ENCODE peak calls at places on chromosome 14, in five cellular contexts. H, X, U, A and G are unnamed samples.

GRCh38 chr14:41607119-41607785 is 576 bp downstream of the LRFN5 start:
- DNase-seq in A (no peak), H (no peak), X (peak), U (peak), G (no peak)

GRCh38 chr14:95361373-95362179 is 41.9 kb upstream of the CLMN start:
- DNase-seq in A (peak), U (peak), H (no peak), X (no peak), G (peak)

GRCh38 chr14:103427485-103428443 is 42.5 kb downstream of the MARK3 start:
- DNase-seq in U (no peak), A (peak), X (peak), H (no peak), G (no peak)

GRCh38 chr14:77543637-77544334 is 45.2 kb upstream of the ISM2 start:
- DNase-seq in A (no peak), U (no peak), H (no peak), X (peak), G (peak)

GRCh38 chr14:64970776-64971451 is 1.2 kb downstream of the RAB15 start:
- DNase-seq in A (no peak), H (no peak), U (no peak), X (no peak), G (peak)

GRCh38 chr14:76985021-76985420 is 43.5 kb downstream of the IRF2BPL start:
- DNase-seq in H (no peak), A (no peak), X (peak), U (no peak), G (peak)

GRCh38 chr14:102183922-102184677 is 44.4 kb downstream of the WDR20 start:
- DNase-seq in H (no peak), X (no peak), A (no peak), U (no peak), G (no peak)

GRCh38 chr14:61561657-61562276 is 133.5 kb upstream of the HIF1A start:
- DNase-seq in X (peak), U (no peak), H (no peak), A (peak), G (peak)

GRCh38 chr14:44446965-44447364 is 60.1 kb downstream of the FSCB start:
- DNase-seq in U (no peak), A (no peak), H (no peak), X (no peak), G (no peak)

GRCh38 chr14:61296707-61297502 is 15.8 kb upstream of the TMEM30B start:
- DNase-seq in X (peak), A (no peak), H (no peak), U (no peak), G (peak)

GRCh38 chr14:99604766-99605298 is 825 bp upstream of the CCDC85C start:
- DNase-seq in X (peak), H (no peak), U (no peak), A (no peak), G (peak)

GRCh38 chr14:70032447-70032846 is 153.2 kb downstream of the SMOC1 start:
- DNase-seq in H (no peak), U (no peak), X (no peak), A (peak), G (peak)

GRCh38 chr14:65993103-65993502 is 493.1 kb upstream of the CCDC196 start:
- DNase-seq in A (no peak), X (no peak), U (no peak), H (no peak), G (no peak)

GRCh38 chr14:104356738-104357688 is 218.6 kb downstream of the KIF26A start:
- DNase-seq in U (no peak), A (peak), H (no peak), X (no peak), G (no peak)

GRCh38 chr14:90177537-90178189 is 78.7 kb upstream of the PSMC1 start:
- DNase-seq in X (peak), U (no peak), A (no peak), H (no peak), G (no peak)

GRCh38 chr14:24411468-24412454 is 13.0 kb downstream of the NYNRIN start:
- DNase-seq in X (peak), A (peak), U (peak), H (peak), G (peak)

GRCh38 chr14:53951661-53952265 is 4.9 kb downstream of the BMP4 start:
- DNase-seq in A (peak), U (peak), X (peak), H (no peak), G (peak)

GRCh38 chr14:60092516-60092915 is 793 bp downstream of the PCNX4 start:
- DNase-seq in X (peak), U (no peak), A (no peak), H (no peak), G (no peak)

GRCh38 chr14:102824832-102825231 is 47.6 kb downstream of the TRAF3 start:
- DNase-seq in A (no peak), H (no peak), U (no peak), X (peak), G (peak)

GRCh38 chr14:54348001-54348611 is 48.7 kb upstream of the CDKN3 start:
- DNase-seq in U (no peak), A (no peak), X (peak), H (peak), G (peak)

GRCh38 chr14:93789366-93790130 is 1.3 kb upstream of the PRIMA1 start:
- DNase-seq in A (peak), X (no peak), H (peak), U (peak), G (no peak)

GRCh38 chr14:93906341-93907329 is 20.5 kb upstream of the FAM181A start:
- DNase-seq in A (peak), X (peak), U (peak), H (peak), G (peak)

GRCh38 chr14:57835751-57836150 is 30.1 kb downstream of the SLC35F4 start:
- DNase-seq in H (no peak), A (no peak), U (no peak), X (no peak), G (no peak)

GRCh38 chr14:86532219-86532618 is 1002.3 kb downstream of the FLRT2 start:
- DNase-seq in H (no peak), A (no peak), U (no peak), X (no peak), G (no peak)

GRCh38 chr14:66539034-66539433 is 31.1 kb downstream of the GPHN start:
- DNase-seq in U (no peak), X (no peak), A (no peak), H (no peak), G (no peak)

GRCh38 chr14:22428681-22429315 is 160.2 kb downstream of the DAD1 start:
- DNase-seq in H (no peak), U (no peak), A (no peak), X (peak), G (no peak)

GRCh38 chr14:80644826-80645225 is 296.7 kb downstream of the CEP128 start:
- DNase-seq in H (no peak), U (no peak), X (no peak), A (no peak), G (no peak)

GRCh38 chr14:61103541-61104339 is 122.7 kb downstream of the SLC38A6 start:
- DNase-seq in U (peak), A (peak), X (peak), H (no peak), G (peak)

GRCh38 chr14:54722791-54723432 is 156.0 kb downstream of the SAMD4A start:
- DNase-seq in U (no peak), H (peak), X (no peak), A (no peak), G (no peak)

GRCh38 chr14:22898302-22898894 is 15.4 kb downstream of the REM2 start:
- DNase-seq in U (no peak), X (peak), A (no peak), H (no peak), G (peak)

GRCh38 chr14:104267895-104268294 is 129.5 kb downstream of the KIF26A start:
- DNase-seq in U (peak), X (no peak), H (no peak), A (peak), G (no peak)

GRCh38 chr14:29521526-29522137 is 406.0 kb downstream of the PRKD1 start:
- DNase-seq in A (peak), H (peak), X (no peak), U (peak), G (peak)

GRCh38 chr14:104573930-104574329 is 5.6 kb upstream of the C14orf180 start:
- DNase-seq in A (no peak), U (no peak), H (no peak), X (no peak), G (no peak)

GRCh38 chr14:102544745-102545460 is 35.3 kb upstream of the ANKRD9 start:
- DNase-seq in X (no peak), U (peak), A (no peak), H (no peak), G (no peak)

DNA sequence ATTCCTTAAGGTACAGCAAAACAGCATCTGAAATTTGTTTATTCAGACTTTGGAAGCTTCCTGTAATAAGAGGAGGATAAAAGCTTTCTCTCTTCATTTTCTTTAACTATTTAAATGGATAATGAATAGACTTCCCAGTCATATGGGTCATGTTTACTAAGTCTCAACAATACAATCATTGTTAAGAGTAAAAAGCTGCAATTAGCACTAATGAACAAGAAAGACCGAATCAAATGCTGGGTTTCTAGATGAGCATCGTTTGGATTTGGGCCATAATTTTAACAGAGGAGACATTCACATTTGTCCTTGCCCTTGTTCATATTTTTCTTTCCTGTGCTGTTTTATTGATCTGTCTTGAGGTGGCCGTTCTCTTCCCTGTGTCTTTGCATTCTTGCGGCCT is 34.5 kb downstream of the ABHD12B start:
- DNase-seq in H (no peak), U (no peak), A (no peak), X (no peak), G (no peak)
- H2BK12ac ChIP-seq in H (no peak), U (no peak), A (no peak), X (no peak), G (no peak)

GRCh38 chr14:73403181-73403752 is 55.1 kb downstream of the NUMB start:
- DNase-seq in H (no peak), A (no peak), U (no peak), X (no peak), G (no peak)
- H2BK12ac ChIP-seq in H (no peak), A (no peak), U (no peak), X (no peak), G (no peak)

GRCh38 chr14:91305650-91306431 is 61.3 kb upstream of the GPR68 start:
- DNase-seq in U (no peak), H (no peak), A (peak), X (no peak), G (no peak)
- H2BK12ac ChIP-seq in U (no peak), H (no peak), A (no peak), X (no peak), G (no peak)

DNA sequence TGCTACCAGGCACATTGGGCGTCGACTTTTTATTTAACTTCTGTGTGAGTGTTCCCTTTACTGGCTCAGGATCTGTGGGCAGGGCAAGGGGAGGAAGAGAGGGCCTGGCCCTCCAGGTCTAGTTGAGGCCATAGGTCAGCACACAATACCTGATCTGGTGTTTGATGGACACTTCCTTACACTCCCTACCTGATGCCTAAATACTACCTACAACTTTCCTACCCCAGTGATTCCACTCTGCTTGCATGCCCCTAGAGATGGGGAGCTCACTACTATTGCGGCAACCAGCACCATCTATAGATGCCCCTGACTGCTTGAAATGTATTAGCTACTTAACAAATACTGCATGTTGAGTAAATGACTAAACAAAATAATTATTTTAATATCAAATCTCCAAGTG is 20.8 kb upstream of the BEGAIN start:
- DNase-seq in X (no peak), A (no peak), U (no peak), H (no peak), G (no peak)
- H2BK12ac ChIP-seq in X (no peak), A (no peak), U (no peak), H (no peak), G (no peak)

GRCh38 chr14:68630081-68630571 is 162.7 kb downstream of the ZFP36L1 start:
- DNase-seq in A (no peak), U (peak), H (no peak), X (no peak), G (peak)
- H2BK12ac ChIP-seq in A (no peak), U (no peak), H (peak), X (peak), G (peak)

GRCh38 chr14:32102152-32102787 is 25.2 kb downstream of the ARHGAP5 start:
- DNase-seq in H (no peak), X (no peak), U (no peak), A (no peak), G (no peak)

GRCh38 chr14:32100175-32100574 is 23.1 kb downstream of the ARHGAP5 start:
- DNase-seq in X (no peak), U (no peak), A (no peak), H (no peak), G (no peak)

GRCh38 chr14:32104308-32104707 is 27.2 kb downstream of the ARHGAP5 start:
- DNase-seq in H (no peak), A (no peak), X (no peak), U (no peak), G (no peak)

GRCh38 chr14:32102968-32103367 is 25.9 kb downstream of the ARHGAP5 start:
- DNase-seq in H (no peak), X (no peak), U (no peak), A (no peak), G (no peak)

GRCh38 chr14:32099473-32099872 is 22.4 kb downstream of the ARHGAP5 start:
- DNase-seq in U (no peak), X (no peak), H (no peak), A (no peak), G (no peak)
- H2BK12ac ChIP-seq in U (no peak), X (no peak), H (no peak), A (no peak), G (no peak)

DNA sequence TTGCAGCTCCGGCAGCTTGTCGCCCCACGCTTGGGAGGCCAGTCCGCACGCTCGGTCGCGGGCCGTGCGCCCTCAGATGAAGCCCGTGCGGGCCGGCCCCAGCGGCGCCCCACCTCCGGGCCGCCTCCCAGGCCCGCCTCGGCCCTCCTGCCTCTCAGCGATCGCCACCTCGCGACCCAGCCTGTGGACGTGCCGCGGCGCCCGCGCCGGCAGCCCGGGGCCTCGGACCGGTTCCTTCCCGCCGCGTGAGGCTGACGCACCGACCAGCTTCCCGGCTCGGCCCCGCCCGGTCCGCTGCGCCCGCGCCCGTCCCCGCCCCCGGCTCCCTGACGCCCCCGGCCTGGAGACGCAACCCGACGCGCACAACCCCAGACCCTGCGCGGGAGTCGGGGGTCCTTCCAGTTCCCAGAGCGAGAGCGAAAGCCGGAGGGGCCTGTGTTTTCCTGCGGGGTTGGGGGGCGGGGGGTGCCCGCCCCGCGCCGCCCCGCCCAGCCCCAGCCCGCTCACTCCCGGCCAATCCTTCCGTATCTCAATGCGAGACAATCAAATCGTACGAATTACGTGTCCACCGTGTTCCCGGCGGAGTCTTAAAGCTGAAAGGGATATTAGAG is at the start of gene ERO1A:
- DNase-seq in X (peak), H (peak), A (peak), U (peak), G (peak)
- H2BK12ac ChIP-seq in X (peak), H (no peak), A (no peak), U (peak), G (no peak)

GRCh38 chr14:34350903-34351302 is 111.1 kb downstream of the SPTSSA start:
- DNase-seq in H (no peak), A (no peak), X (no peak), U (no peak), G (no peak)

GRCh38 chr14:34344318-34344717 is 117.7 kb downstream of the SPTSSA start:
- DNase-seq in A (no peak), X (no peak), U (no peak), H (no peak), G (no peak)

GRCh38 chr14:34347683-34348082 is 114.4 kb downstream of the SPTSSA start:
- DNase-seq in H (no peak), X (no peak), A (no peak), U (no peak), G (peak)

GRCh38 chr14:34348592-34348991 is 113.4 kb downstream of the SPTSSA start:
- DNase-seq in A (no peak), U (no peak), X (no peak), H (no peak), G (no peak)

GRCh38 chr14:34345718-34346465 is 116.1 kb downstream of the SPTSSA start:
- DNase-seq in U (no peak), H (no peak), X (no peak), A (no peak), G (no peak)
- H2BK12ac ChIP-seq in U (no peak), H (no peak), X (no peak), A (no peak), G (no peak)

GRCh38 chr14:67704484-67705089 is 2.9 kb downstream of the RDH12 start:
- DNase-seq in H (peak), X (peak), U (no peak), A (no peak), G (peak)
- H2BK12ac ChIP-seq in H (no peak), X (no peak), U (no peak), A (no peak), G (no peak)